ENCODE peak calls at places on chromosomes 6 and 20, in ten cellular contexts. A is neuronal stem cell; Y is Daoy; M is Kasumi-1; W is choroid plexus epithelial cell; X is tibial artery; S is T-cell; C is mesothelial cell of epicardium; R is CD8-positive, alpha-beta T cell; Q is foreskin fibroblast. I is an unnamed sample.

GRCh38 chr6:57141451-57142177 is 30.5 kb upstream of the BAG2 start:
- DNase-seq in A (no peak), Y (no peak), M (no peak), W (no peak), X (no peak), S (no peak), C (no peak), R (no peak), Q (no peak), I (no peak)

GRCh38 chr6:128364766-128365519 is 155.5 kb downstream of the PTPRK start:
- DNase-seq in A (no peak), Y (no peak), M (no peak), W (no peak), X (no peak), S (no peak), C (no peak), R (no peak), Q (no peak), I (no peak)

GRCh38 chr6:118299023-118299422 is 249.1 kb upstream of the PLN start:
- DNase-seq in A (no peak), Y (no peak), M (no peak), W (no peak), X (no peak), S (no peak), C (no peak), R (no peak), Q (no peak), I (no peak)

GRCh38 chr20:52311209-52311794 is 119.7 kb upstream of the ZFP64 start:
- DNase-seq in A (no peak), Y (no peak), M (no peak), W (no peak), X (no peak), S (no peak), C (no peak), R (no peak), Q (no peak), I (no peak)

GRCh38 chr20:63471719-63472158 is 716 bp downstream of the KCNQ2 start:
- DNase-seq in A (no peak), Y (no peak), M (no peak), W (no peak), X (no peak), S (no peak), C (no peak), R (no peak), Q (no peak), I (no peak)

GRCh38 chr20:46031701-46032254 is 2.8 kb downstream of the SLC12A5 start:
- DNase-seq in A (no peak), Y (no peak), M (no peak), W (no peak), X (no peak), S (no peak), C (no peak), R (no peak), Q (no peak), I (no peak)

GRCh38 chr6:7042654-7043545 is 64.9 kb upstream of the RREB1 start:
- DNase-seq in A (no peak), Y (peak; percentile 30), M (no peak), W (peak; percentile 60), X (no peak), S (no peak), C (no peak), R (no peak), Q (no peak), I (no peak)

GRCh38 chr6:170106906-170107525 is 183.9 kb downstream of the DLL1 start:
- DNase-seq in A (no peak), Y (peak; percentile 1), M (no peak), W (no peak), X (peak; percentile 15), S (no peak), C (peak; percentile 24), R (no peak), Q (no peak), I (peak; percentile 15)

GRCh38 chr6:14023855-14024254 is 93.7 kb upstream of the CD83 start:
- DNase-seq in A (no peak), Y (no peak), M (no peak), W (no peak), X (no peak), S (no peak), C (no peak), R (no peak), Q (no peak), I (no peak)

GRCh38 chr6:2970034-2970685 is 1.2 kb downstream of the SERPINB6 start:
- DNase-seq in A (peak; percentile 74), Y (no peak), M (no peak), W (peak; percentile 34), X (no peak), S (no peak), C (peak; percentile 35), R (no peak), Q (no peak), I (no peak)

GRCh38 chr6:75735491-75736186 is 13.4 kb upstream of the MYO6 start:
- DNase-seq in A (no peak), Y (no peak), M (no peak), W (peak; percentile 29), X (no peak), S (no peak), C (no peak), R (no peak), Q (no peak), I (no peak)

GRCh38 chr6:140050232-140050995 is 676.0 kb upstream of the CITED2 start:
- DNase-seq in A (no peak), Y (peak; percentile 67), M (no peak), W (no peak), X (no peak), S (no peak), C (no peak), R (no peak), Q (no peak), I (no peak)

GRCh38 chr6:162151050-162151658 is 576.4 kb downstream of the PRKN start:
- DNase-seq in A (no peak), Y (no peak), M (peak; percentile 50), W (peak; percentile 87), X (no peak), S (no peak), C (no peak), R (no peak), Q (no peak), I (no peak)

GRCh38 chr6:33583591-33584155 is 3.6 kb upstream of the BAK1 start:
- DNase-seq in A (no peak), Y (no peak), M (peak; percentile 21), W (peak; percentile 39), X (no peak), S (no peak), C (no peak), R (no peak), Q (no peak), I (no peak)

GRCh38 chr6:131765081-131765852 is 42.6 kb upstream of the ENPP1 start:
- DNase-seq in A (no peak), Y (peak; percentile 35), M (no peak), W (peak; percentile 81), X (no peak), S (no peak), C (no peak), R (no peak), Q (peak; percentile 96), I (no peak)

GRCh38 chr6:161644521-161644920 is 370.7 kb upstream of the AGPAT4 start:
- DNase-seq in A (no peak), Y (no peak), M (no peak), W (no peak), X (no peak), S (no peak), C (no peak), R (no peak), Q (no peak), I (no peak)

GRCh38 chr6:154986787-154987235 is 8.3 kb upstream of the TIAM2 start:
- DNase-seq in A (no peak), Y (no peak), M (peak; percentile 55), W (peak; percentile 61), X (no peak), S (no peak), C (no peak), R (no peak), Q (no peak), I (no peak)

GRCh38 chr20:54197621-54198604 is 10.0 kb upstream of the PFDN4 start:
- DNase-seq in A (no peak), Y (peak; percentile 56), M (peak; percentile 18), W (peak; percentile 84), X (no peak), S (no peak), C (no peak), R (no peak), Q (peak; percentile 73), I (no peak)

GRCh38 chr6:8277769-8278168 is 157.6 kb downstream of the SLC35B3 start:
- DNase-seq in A (no peak), Y (peak; percentile 13), M (peak; percentile 38), W (no peak), X (no peak), S (no peak), C (no peak), R (no peak), Q (no peak), I (no peak)